ENCODE peak calls at places on chromosomes 13 and 19, in six cellular contexts. One of them, this sample, is unnamed.

GRCh38 chr13:27476943-27477681 is 26.7 kb upstream of the MTIF3 start:
- DNase-seq in HCT116: no peak
- DNase-seq in transverse colon: no peak
- DNase-seq in prostate gland: no peak
- DNase-seq in stomach: peak
- DNase-seq in upper lobe of left lung: peak
- DNase-seq in this sample: no peak

GRCh38 chr13:44710576-44710975 is 134.4 kb upstream of the TSC22D1 start:
- DNase-seq in HCT116: peak
- DNase-seq in transverse colon: no peak
- DNase-seq in prostate gland: no peak
- DNase-seq in stomach: no peak
- DNase-seq in upper lobe of left lung: no peak
- DNase-seq in this sample: no peak

GRCh38 chr19:4241824-4242430 is 5.0 kb upstream of the YJU2 start:
- DNase-seq in HCT116: no peak
- DNase-seq in transverse colon: no peak
- DNase-seq in prostate gland: no peak
- DNase-seq in stomach: no peak
- DNase-seq in upper lobe of left lung: no peak
- DNase-seq in this sample: no peak

GRCh38 chr19:35000647-35001501 is 751 bp downstream of the GRAMD1A start:
- DNase-seq in HCT116: no peak
- DNase-seq in transverse colon: peak
- DNase-seq in prostate gland: peak
- DNase-seq in stomach: no peak
- DNase-seq in upper lobe of left lung: no peak
- DNase-seq in this sample: peak

GRCh38 chr13:42354246-42355117 is 82.5 kb downstream of the AKAP11 start:
- DNase-seq in HCT116: no peak
- DNase-seq in transverse colon: no peak
- DNase-seq in prostate gland: no peak
- DNase-seq in stomach: no peak
- DNase-seq in upper lobe of left lung: no peak
- DNase-seq in this sample: no peak

GRCh38 chr19:54684537-54684936 is 21.8 kb downstream of the LILRB4 start:
- DNase-seq in HCT116: no peak
- DNase-seq in transverse colon: no peak
- DNase-seq in prostate gland: no peak
- DNase-seq in stomach: no peak
- DNase-seq in upper lobe of left lung: no peak
- DNase-seq in this sample: no peak

GRCh38 chr19:3610745-3611717 is 4.4 kb upstream of the TBXA2R start:
- DNase-seq in HCT116: no peak
- DNase-seq in transverse colon: no peak
- DNase-seq in prostate gland: no peak
- DNase-seq in stomach: no peak
- DNase-seq in upper lobe of left lung: no peak
- DNase-seq in this sample: peak

GRCh38 chr19:3046621-3047306 is 15.5 kb downstream of the TLE5 start:
- DNase-seq in HCT116: no peak
- DNase-seq in transverse colon: peak
- DNase-seq in prostate gland: peak
- DNase-seq in stomach: no peak
- DNase-seq in upper lobe of left lung: no peak
- DNase-seq in this sample: no peak

GRCh38 chr13:76848596-76848995 is 37.6 kb downstream of the KCTD12 start:
- DNase-seq in HCT116: no peak
- DNase-seq in transverse colon: no peak
- DNase-seq in prostate gland: no peak
- DNase-seq in stomach: no peak
- DNase-seq in upper lobe of left lung: peak
- DNase-seq in this sample: no peak

GRCh38 chr13:70107498-70108271 is at the start of gene ATXN8OS:
- DNase-seq in HCT116: no peak
- DNase-seq in transverse colon: no peak
- DNase-seq in prostate gland: no peak
- DNase-seq in stomach: no peak
- DNase-seq in upper lobe of left lung: no peak
- DNase-seq in this sample: peak

GRCh38 chr13:35475131-35475959 is 1.1 kb downstream of the MAB21L1 start:
- DNase-seq in HCT116: no peak
- DNase-seq in transverse colon: peak
- DNase-seq in prostate gland: no peak
- DNase-seq in stomach: peak
- DNase-seq in upper lobe of left lung: no peak
- DNase-seq in this sample: peak

GRCh38 chr19:18364826-18365528 is 21.0 kb upstream of the GDF15 start:
- DNase-seq in HCT116: peak
- DNase-seq in transverse colon: peak
- DNase-seq in prostate gland: peak
- DNase-seq in stomach: peak
- DNase-seq in upper lobe of left lung: peak
- DNase-seq in this sample: no peak

GRCh38 chr19:55070755-55071502 is 4.7 kb upstream of the EPS8L1 start:
- DNase-seq in HCT116: peak
- DNase-seq in transverse colon: peak
- DNase-seq in prostate gland: peak
- DNase-seq in stomach: peak
- DNase-seq in upper lobe of left lung: no peak
- DNase-seq in this sample: no peak

GRCh38 chr13:50678464-50679162 is 164.9 kb downstream of the DLEU7 start:
- DNase-seq in HCT116: peak
- DNase-seq in transverse colon: no peak
- DNase-seq in prostate gland: no peak
- DNase-seq in stomach: no peak
- DNase-seq in upper lobe of left lung: no peak
- DNase-seq in this sample: no peak

GRCh38 chr19:41871573-41872383 is 5.3 kb upstream of the CD79A start:
- DNase-seq in HCT116: no peak
- DNase-seq in transverse colon: peak
- DNase-seq in prostate gland: no peak
- DNase-seq in stomach: no peak
- DNase-seq in upper lobe of left lung: peak
- DNase-seq in this sample: peak

GRCh38 chr13:35917942-35918645 is 213.1 kb downstream of the DCLK1 start:
- DNase-seq in HCT116: no peak
- DNase-seq in transverse colon: no peak
- DNase-seq in prostate gland: no peak
- DNase-seq in stomach: no peak
- DNase-seq in upper lobe of left lung: no peak
- DNase-seq in this sample: no peak

GRCh38 chr19:10961073-10961762 is 388 bp downstream of the SMARCA4 start:
- DNase-seq in HCT116: no peak
- DNase-seq in transverse colon: peak
- DNase-seq in prostate gland: no peak
- DNase-seq in stomach: peak
- DNase-seq in upper lobe of left lung: peak
- DNase-seq in this sample: no peak

GRCh38 chr19:16862826-16863405 is 25.9 kb upstream of the F2RL3 start:
- DNase-seq in HCT116: no peak
- DNase-seq in transverse colon: no peak
- DNase-seq in prostate gland: no peak
- DNase-seq in stomach: no peak
- DNase-seq in upper lobe of left lung: no peak
- DNase-seq in this sample: no peak

GRCh38 chr19:1269478-1270167 is 491 bp downstream of the CIRBP start:
- DNase-seq in HCT116: no peak
- DNase-seq in transverse colon: peak
- DNase-seq in prostate gland: peak
- DNase-seq in stomach: peak
- DNase-seq in upper lobe of left lung: peak
- DNase-seq in this sample: peak

GRCh38 chr19:1270168-1270853 is 1.2 kb downstream of the CIRBP start:
- DNase-seq in HCT116: no peak
- DNase-seq in transverse colon: no peak
- DNase-seq in prostate gland: peak
- DNase-seq in stomach: no peak
- DNase-seq in upper lobe of left lung: peak
- DNase-seq in this sample: peak

GRCh38 chr19:1271528-1272422 is 2.6 kb downstream of the CIRBP start:
- DNase-seq in HCT116: no peak
- DNase-seq in transverse colon: no peak
- DNase-seq in prostate gland: peak
- DNase-seq in stomach: no peak
- DNase-seq in upper lobe of left lung: peak
- DNase-seq in this sample: peak

GRCh38 chr19:1272423-1273262 is 2.7 kb upstream of the FAM174C start:
- DNase-seq in HCT116: no peak
- DNase-seq in transverse colon: no peak
- DNase-seq in prostate gland: peak
- DNase-seq in stomach: no peak
- DNase-seq in upper lobe of left lung: no peak
- DNase-seq in this sample: no peak

GRCh38 chr19:1270854-1271527 is 1.9 kb downstream of the CIRBP start:
- DNase-seq in HCT116: no peak
- DNase-seq in transverse colon: no peak
- DNase-seq in prostate gland: peak
- DNase-seq in stomach: no peak
- DNase-seq in upper lobe of left lung: peak
- DNase-seq in this sample: peak
- TF ChIP-seq POLR2AphosphoS5 in HCT116: no peak
- TF ChIP-seq POLR2AphosphoS5 in transverse colon: no peak
- TF ChIP-seq POLR2AphosphoS5 in prostate gland: no peak
- TF ChIP-seq POLR2AphosphoS5 in stomach: no peak
- TF ChIP-seq POLR2AphosphoS5 in upper lobe of left lung: no peak
- TF ChIP-seq POLR2AphosphoS5 in this sample: peak

GRCh38 chr19:6113616-6114188 is 3.4 kb upstream of the RFX2 start:
- DNase-seq in HCT116: no peak
- DNase-seq in transverse colon: no peak
- DNase-seq in prostate gland: no peak
- DNase-seq in stomach: peak
- DNase-seq in upper lobe of left lung: no peak
- DNase-seq in this sample: no peak

GRCh38 chr19:6110360-6110977 is at the start of gene RFX2:
- DNase-seq in HCT116: peak
- DNase-seq in transverse colon: peak
- DNase-seq in prostate gland: peak
- DNase-seq in stomach: peak
- DNase-seq in upper lobe of left lung: peak
- DNase-seq in this sample: peak

GRCh38 chr19:6105444-6105843 is 4.9 kb downstream of the RFX2 start:
- DNase-seq in HCT116: no peak
- DNase-seq in transverse colon: no peak
- DNase-seq in prostate gland: no peak
- DNase-seq in stomach: no peak
- DNase-seq in upper lobe of left lung: no peak
- DNase-seq in this sample: no peak

GRCh38 chr19:6109947-6110346 is 353 bp downstream of the RFX2 start:
- DNase-seq in HCT116: no peak
- DNase-seq in transverse colon: peak
- DNase-seq in prostate gland: no peak
- DNase-seq in stomach: no peak
- DNase-seq in upper lobe of left lung: no peak
- DNase-seq in this sample: no peak

DNA sequence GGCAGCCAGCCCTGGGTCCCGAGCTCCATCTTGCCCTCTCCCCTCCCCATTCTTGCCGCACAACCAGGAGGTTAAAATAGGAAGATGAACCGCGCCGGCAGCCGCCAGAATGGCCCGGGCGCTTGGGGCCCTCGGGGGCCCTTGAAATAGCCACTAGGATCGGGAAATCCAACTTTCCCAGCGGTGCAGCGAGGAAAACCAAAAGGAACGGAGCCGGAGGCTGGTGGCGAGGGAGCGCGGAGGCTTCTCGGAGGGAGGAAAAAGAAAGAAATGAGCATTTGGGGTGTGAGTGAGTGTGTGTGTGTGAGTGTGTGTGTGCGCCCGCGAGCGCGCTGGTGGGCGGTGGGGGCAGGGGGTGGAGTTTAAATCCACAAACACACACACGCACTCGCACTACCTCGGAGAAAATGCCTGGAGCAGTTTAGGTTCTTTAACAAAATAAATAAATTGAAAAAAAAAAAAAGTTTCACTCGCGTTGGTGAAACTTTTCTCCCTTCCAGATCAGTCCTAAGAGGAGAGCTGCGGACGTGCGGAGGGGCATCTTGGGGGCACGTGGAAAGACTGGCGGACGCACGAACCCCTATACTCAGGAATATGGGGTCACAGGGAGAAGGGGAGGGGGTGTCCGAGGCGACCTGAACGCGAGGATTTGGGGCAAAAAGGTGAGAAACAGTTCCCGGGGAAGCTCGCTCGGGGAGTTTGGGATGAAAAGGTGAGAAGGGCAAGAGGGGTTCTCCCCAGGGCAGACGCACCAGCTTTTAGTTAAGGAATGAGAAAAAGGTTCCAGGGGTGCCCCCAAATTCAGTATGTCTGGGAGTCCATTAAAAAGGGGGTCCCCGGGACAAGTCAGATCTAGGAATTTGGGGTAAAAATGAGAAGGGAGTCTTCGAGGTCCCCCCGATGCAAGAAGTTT is 1.3 kb downstream of the RFX2 start:
- DNase-seq in HCT116: no peak
- DNase-seq in transverse colon: peak
- DNase-seq in prostate gland: peak
- DNase-seq in stomach: peak
- DNase-seq in upper lobe of left lung: peak
- DNase-seq in this sample: peak
- TF ChIP-seq POLR2AphosphoS5 in HCT116: no peak
- TF ChIP-seq POLR2AphosphoS5 in transverse colon: peak
- TF ChIP-seq POLR2AphosphoS5 in prostate gland: peak
- TF ChIP-seq POLR2AphosphoS5 in stomach: no peak
- TF ChIP-seq POLR2AphosphoS5 in upper lobe of left lung: peak
- TF ChIP-seq POLR2AphosphoS5 in this sample: peak

GRCh38 chr13:65943711-65944110 is 1286.4 kb downstream of the PCDH9 start:
- DNase-seq in HCT116: no peak
- DNase-seq in transverse colon: no peak
- DNase-seq in prostate gland: no peak
- DNase-seq in stomach: no peak
- DNase-seq in upper lobe of left lung: no peak
- DNase-seq in this sample: no peak
- TF ChIP-seq POLR2AphosphoS5 in HCT116: no peak
- TF ChIP-seq POLR2AphosphoS5 in transverse colon: no peak
- TF ChIP-seq POLR2AphosphoS5 in prostate gland: no peak
- TF ChIP-seq POLR2AphosphoS5 in stomach: no peak
- TF ChIP-seq POLR2AphosphoS5 in upper lobe of left lung: no peak
- TF ChIP-seq POLR2AphosphoS5 in this sample: no peak

DNA sequence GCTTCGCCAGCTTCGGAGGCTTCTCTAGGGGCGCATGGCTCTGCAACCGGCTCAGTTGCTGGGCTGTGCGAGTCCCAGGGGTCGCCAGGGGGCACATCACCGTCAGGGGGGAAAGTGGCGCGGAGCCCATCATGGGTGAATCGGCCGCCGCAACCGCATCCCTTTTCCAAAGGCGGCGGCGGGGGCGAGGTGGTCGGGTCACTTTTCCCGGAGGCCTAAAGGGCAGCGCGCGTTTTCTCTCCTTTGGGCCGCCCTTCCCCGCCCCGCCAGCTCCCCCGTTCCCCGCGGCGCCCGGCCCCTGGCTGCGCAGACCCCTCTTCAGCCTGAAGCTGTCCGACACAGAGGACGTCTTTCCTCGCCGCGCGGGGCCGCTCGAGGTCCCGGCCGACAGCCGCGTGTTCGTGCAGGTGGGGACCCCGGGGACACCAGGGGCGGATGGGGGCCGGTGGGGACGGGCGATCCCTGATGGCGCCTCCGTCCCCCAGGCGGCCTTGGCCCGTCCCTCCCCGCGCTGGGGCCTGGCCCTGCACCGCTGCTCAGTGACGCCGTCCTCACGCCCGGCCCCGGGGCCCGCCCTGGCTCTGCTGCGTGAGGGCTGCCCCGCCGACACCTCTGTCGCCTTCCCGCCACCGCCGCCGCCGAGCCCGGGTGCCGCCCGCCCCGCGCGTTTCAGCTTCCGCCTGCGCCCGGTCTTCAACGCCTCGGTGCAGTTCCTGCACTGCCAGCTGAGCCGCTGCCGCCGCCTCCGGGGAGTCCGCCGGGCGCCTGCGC is 1.7 kb downstream of the TGFBR3L start:
- DNase-seq in HCT116: no peak
- DNase-seq in transverse colon: peak
- DNase-seq in prostate gland: no peak
- DNase-seq in stomach: peak
- DNase-seq in upper lobe of left lung: no peak
- DNase-seq in this sample: peak
- TF ChIP-seq POLR2AphosphoS5 in HCT116: peak
- TF ChIP-seq POLR2AphosphoS5 in transverse colon: no peak
- TF ChIP-seq POLR2AphosphoS5 in prostate gland: no peak
- TF ChIP-seq POLR2AphosphoS5 in stomach: no peak
- TF ChIP-seq POLR2AphosphoS5 in upper lobe of left lung: no peak
- TF ChIP-seq POLR2AphosphoS5 in this sample: peak